ENCODE peak calls at places on chromosomes 12 and 14, in four cellular contexts. X, J, N and D are unnamed samples.

GRCh38 chr12:99605-100004 is 33.0 kb downstream of the IQSEC3 start:
- DNase-seq in X (no peak), J (no peak), N (no peak), D (no peak)

GRCh38 chr12:16573652-16574077 is 32.3 kb downstream of the LMO3 start:
- DNase-seq in X (peak), J (no peak), N (peak), D (no peak)

GRCh38 chr14:75610839-75611238 is 32.4 kb downstream of the FLVCR2 start:
- DNase-seq in X (no peak), J (no peak), N (no peak), D (no peak)

GRCh38 chr12:80937391-80938238 is at the start of gene LIN7A:
- DNase-seq in X (peak), J (no peak), N (no peak), D (no peak)

GRCh38 chr12:34354239-34355200 is 332.2 kb downstream of the ALG10 start:
- DNase-seq in X (no peak), J (no peak), N (no peak), D (no peak)

GRCh38 chr12:52613363-52614030 is 4.9 kb downstream of the KRT73 start:
- DNase-seq in X (no peak), J (no peak), N (no peak), D (no peak)

GRCh38 chr14:93962701-93963601 is 13.4 kb downstream of the ASB2 start:
- DNase-seq in X (no peak), J (peak), N (no peak), D (no peak)

GRCh38 chr12:113876160-113876559 is 90.0 kb downstream of the RBM19 start:
- DNase-seq in X (no peak), J (no peak), N (no peak), D (no peak)

GRCh38 chr12:104219908-104220404 is 4.4 kb downstream of the TXNRD1 start:
- DNase-seq in X (no peak), J (no peak), N (peak), D (peak)

GRCh38 chr14:61090432-61091216 is 109.6 kb downstream of the SLC38A6 start:
- DNase-seq in X (no peak), J (no peak), N (no peak), D (no peak)

GRCh38 chr12:93061414-93062099 is 132.5 kb upstream of the EEA1 start:
- DNase-seq in X (no peak), J (no peak), N (no peak), D (no peak)

GRCh38 chr14:60311417-60311816 is 62.4 kb downstream of the PPM1A start:
- DNase-seq in X (no peak), J (no peak), N (no peak), D (peak)

GRCh38 chr12:132512197-132513069 is 22.5 kb downstream of the FBRSL1 start:
- DNase-seq in X (no peak), J (no peak), N (no peak), D (no peak)

GRCh38 chr12:123856681-123857080 is 94.6 kb downstream of the DNAH10 start:
- DNase-seq in X (no peak), J (no peak), N (no peak), D (no peak)

GRCh38 chr14:73471582-73472181 is 13.3 kb upstream of the NUMB start:
- DNase-seq in X (no peak), J (no peak), N (no peak), D (no peak)

GRCh38 chr12:120961604-120962486 is 16.5 kb upstream of the HNF1A start:
- DNase-seq in X (no peak), J (no peak), N (no peak), D (no peak)

GRCh38 chr12:65946821-65947220 is 122.5 kb downstream of the HMGA2 start:
- DNase-seq in X (no peak), J (no peak), N (no peak), D (no peak)

GRCh38 chr12:85445060-85445938 is 165.3 kb downstream of the ALX1 start:
- DNase-seq in X (no peak), J (no peak), N (no peak), D (no peak)